ENCODE peak calls at places on chromosomes 5 and 9, in six cellular contexts. X is CD4-positive, alpha-beta T cell; Y is germinal center; R is DMS79 treated with DMSO at 0.1 percent for 48 hours; A is hypothalamus; H is NCI-H187. I is an unnamed sample.

GRCh38 chr5:62596096-62596495 is 17.5 kb downstream of the LRRC70 start:
- DNase-seq in A (no peak), X (no peak), H (no peak), Y (no peak), R (no peak), I (no peak)

GRCh38 chr9:113563856-113564514 is 100.5 kb downstream of the RGS3 start:
- DNase-seq in A (no peak), Y (no peak), H (no peak), X (no peak), R (no peak), I (no peak)

GRCh38 chr9:133509179-133510083 is 15.3 kb downstream of the MYMK start:
- DNase-seq in A (no peak), R (peak), H (peak), X (no peak), Y (no peak), I (no peak)

GRCh38 chr9:7097040-7097715 is 339.4 kb downstream of the KDM4C start:
- DNase-seq in X (no peak), A (no peak), Y (no peak), R (no peak), H (no peak), I (no peak)

GRCh38 chr9:77876091-77876490 is 155.5 kb downstream of the GNAQ start:
- DNase-seq in Y (no peak), H (no peak), X (no peak), R (no peak), A (no peak), I (no peak)

GRCh38 chr9:124098141-124098905 is 86.8 kb downstream of the LHX2 start:
- DNase-seq in R (peak), X (no peak), A (no peak), H (no peak), Y (no peak), I (no peak)

GRCh38 chr5:911601-912000 is 18.9 kb downstream of the TRIP13 start:
- DNase-seq in A (no peak), H (no peak), Y (no peak), X (no peak), R (no peak), I (no peak)

GRCh38 chr5:66963559-66963971 is 233.0 kb downstream of the CD180 start:
- DNase-seq in R (no peak), H (no peak), A (no peak), X (no peak), Y (no peak), I (no peak)

GRCh38 chr5:130112246-130112645 is 208.0 kb downstream of the CHSY3 start:
- DNase-seq in A (no peak), R (no peak), Y (no peak), X (no peak), H (no peak), I (no peak)

GRCh38 chr5:104084896-104085295 is 522.3 kb upstream of the NUDT12 start:
- DNase-seq in Y (no peak), H (peak), R (no peak), A (no peak), X (no peak), I (no peak)

GRCh38 chr5:40374853-40375252 is 304.9 kb upstream of the PTGER4 start:
- DNase-seq in H (no peak), X (no peak), R (no peak), Y (no peak), A (no peak), I (no peak)

I was measured in K562.